ENCODE peak calls at places on chromosomes 3 and 15, in five cellular contexts. T is HepG2, W is GM12878, E is H1, Q is K562. D is an unnamed sample.

GRCh38 chr15:74053941-74054529 is 28.3 kb downstream of the GOLGA6A start:
- DNase-seq in E (peak), W (peak), T (peak), Q (peak), D (peak)

GRCh38 chr3:187210555-187211327 is 13.5 kb downstream of the RTP1 start:
- DNase-seq in W (no peak), E (no peak), Q (peak), T (no peak), D (no peak)

GRCh38 chr3:29239377-29239776 is 41.5 kb upstream of the RBMS3 start:
- DNase-seq in W (no peak), E (no peak), T (no peak), Q (no peak), D (no peak)

GRCh38 chr15:95511680-95512079 is 818.8 kb upstream of the NR2F2 start:
- DNase-seq in E (no peak), W (no peak), T (no peak), Q (no peak), D (no peak)

GRCh38 chr3:49940667-49941249 is 808 bp downstream of the RBM6 start:
- DNase-seq in W (no peak), T (no peak), Q (no peak), E (no peak), D (no peak)

GRCh38 chr15:70421197-70421482 is 323.4 kb upstream of the TLE3 start:
- DNase-seq in W (no peak), E (no peak), Q (no peak), T (peak), D (no peak)

GRCh38 chr3:123642182-123642956 is 57.5 kb upstream of the HACD2 start:
- DNase-seq in W (peak), Q (peak), T (peak), E (peak), D (peak)

GRCh38 chr15:40398413-40398873 is 7.2 kb upstream of the IVD start:
- DNase-seq in T (no peak), Q (no peak), W (peak), E (no peak), D (no peak)

GRCh38 chr3:56291244-56291680 is 177.0 kb downstream of the ERC2 start:
- DNase-seq in E (no peak), W (no peak), Q (no peak), T (no peak), D (no peak)

GRCh38 chr15:89038146-89038545 is 50.1 kb upstream of the ABHD2 start:
- DNase-seq in T (no peak), E (no peak), W (no peak), Q (no peak), D (no peak)

GRCh38 chr3:47267490-47267824 is 15.1 kb downstream of the KIF9 start:
- DNase-seq in T (no peak), E (no peak), W (no peak), Q (no peak), D (no peak)
- TF ChIP-seq SRF in T (no peak), E (no peak), W (no peak), Q (no peak), D (no peak)

GRCh38 chr15:60421544-60421943 is 23.8 kb upstream of the ANXA2 start:
- DNase-seq in E (no peak), Q (no peak), W (no peak), T (no peak), D (no peak)
- TF ChIP-seq SRF in E (no peak), Q (no peak), W (no peak), T (no peak), D (no peak)

GRCh38 chr3:197495059-197495455 is 60.7 kb downstream of the BDH1 start:
- DNase-seq in Q (no peak), W (peak), E (no peak), T (no peak), D (no peak)
- TF ChIP-seq SRF in Q (no peak), W (no peak), E (no peak), T (no peak), D (no peak)

GRCh38 chr3:188442430-188442829 is 288.5 kb downstream of the LPP start:
- DNase-seq in W (no peak), T (no peak), Q (no peak), E (no peak), D (no peak)

GRCh38 chr3:188435266-188435665 is 281.3 kb downstream of the LPP start:
- DNase-seq in W (no peak), E (no peak), T (no peak), Q (no peak), D (no peak)

GRCh38 chr3:188440563-188440962 is 286.6 kb downstream of the LPP start:
- DNase-seq in W (no peak), T (peak), E (no peak), Q (no peak), D (no peak)

GRCh38 chr3:188437921-188438320 is 284.0 kb downstream of the LPP start:
- DNase-seq in Q (no peak), W (no peak), T (no peak), E (no peak), D (no peak)

GRCh38 chr3:188439080-188439479 is 285.1 kb downstream of the LPP start:
- DNase-seq in E (no peak), T (no peak), W (no peak), Q (no peak), D (no peak)
- TF ChIP-seq SRF in E (no peak), T (no peak), W (no peak), Q (no peak), D (no peak)